ENCODE peak calls at places on chromosomes 11 and 22, in six cellular contexts. G is HL-60, N is SK-N-SH, X is HepG2, T is K562, P is GM12878. Z is an unnamed sample.

GRCh38 chr22:47837703-47838102 is 1075.3 kb downstream of the TBC1D22A start:
- DNase-seq in P (no peak), X (peak; percentile 30), N (peak; percentile 20), G (peak; percentile 11), T (peak; percentile 28), Z (peak; percentile 17)

GRCh38 chr11:111069076-111069475 is 176.4 kb upstream of the POU2AF2 start:
- DNase-seq in X (peak; percentile 45), G (no peak), N (no peak), T (no peak), P (no peak), Z (peak; percentile 23)

GRCh38 chr11:121930004-121930965 is 185.7 kb downstream of the BLID start:
- DNase-seq in X (no peak), T (no peak), G (no peak), P (peak; percentile 7), N (no peak), Z (no peak)

GRCh38 chr11:93393386-93393785 is 62.8 kb downstream of the DEUP1 start:
- DNase-seq in N (no peak), T (no peak), P (no peak), X (no peak), G (no peak), Z (no peak)

GRCh38 chr11:15097411-15097810 is 17.3 kb upstream of the INSC start:
- DNase-seq in N (no peak), T (no peak), G (no peak), P (no peak), X (no peak), Z (no peak)

GRCh38 chr22:21032037-21032842 is at the start of gene SLC7A4:
- DNase-seq in N (peak; percentile 64), T (no peak), P (no peak), G (no peak), X (no peak), Z (no peak)

GRCh38 chr11:16171882-16172281 is 184.5 kb downstream of the SOX6 start:
- DNase-seq in P (no peak), G (no peak), X (no peak), N (no peak), T (no peak), Z (no peak)

GRCh38 chr11:83219095-83219494 is 25.6 kb downstream of the ANKRD42 start:
- DNase-seq in P (no peak), T (no peak), X (peak; percentile 22), N (peak; percentile 23), G (no peak), Z (peak; percentile 55)

GRCh38 chr22:50118557-50119168 is 28.9 kb downstream of the MOV10L1 start:
- DNase-seq in X (peak; percentile 10), G (no peak), P (no peak), N (no peak), T (peak; percentile 87), Z (no peak)

GRCh38 chr11:69603163-69603836 is 37.7 kb upstream of the CCND1 start:
- DNase-seq in N (no peak), X (no peak), P (no peak), G (no peak), T (no peak), Z (peak; percentile 41)

GRCh38 chr22:29821790-29822130 is 16.3 kb downstream of the ASCC2 start:
- DNase-seq in X (peak; percentile 21), T (no peak), N (no peak), G (no peak), P (no peak), Z (no peak)

GRCh38 chr11:95692526-95693270 is 96.9 kb downstream of the FAM76B start:
- DNase-seq in X (no peak), G (no peak), T (no peak), P (no peak), N (no peak), Z (no peak)

GRCh38 chr11:105181100-105181499 is 41.5 kb upstream of the CARD18 start:
- DNase-seq in N (no peak), T (no peak), P (no peak), G (peak; percentile 20), X (no peak), Z (no peak)

GRCh38 chr11:297666-298405 is 1.5 kb downstream of the IFITM5 start:
- DNase-seq in P (no peak), T (peak; percentile 70), N (no peak), X (peak; percentile 24), G (no peak), Z (no peak)

GRCh38 chr22:28670691-28671261 is 8.9 kb downstream of the TTC28 start:
- DNase-seq in N (no peak), G (no peak), T (no peak), P (no peak), X (no peak), Z (no peak)

GRCh38 chr11:59429924-59430516 is 3.8 kb upstream of the OR5A2 start:
- DNase-seq in X (peak; percentile 53), P (peak; percentile 61), N (peak; percentile 34), T (peak; percentile 56), G (peak; percentile 55), Z (no peak)

GRCh38 chr11:111911563-111912401 is at the start of gene CRYAB:
- DNase-seq in G (no peak), T (peak; percentile 37), N (no peak), P (no peak), X (peak; percentile 32), Z (no peak)

GRCh38 chr11:87143663-87144062 is 105.9 kb downstream of the TMEM135 start:
- DNase-seq in G (no peak), P (no peak), T (no peak), N (no peak), X (no peak), Z (no peak)

GRCh38 chr11:14908214-14908880 is 16.3 kb upstream of the CYP2R1 start:
- DNase-seq in N (peak; percentile 55), G (peak; percentile 45), X (peak; percentile 44), T (peak; percentile 45), P (no peak), Z (no peak)

DNA sequence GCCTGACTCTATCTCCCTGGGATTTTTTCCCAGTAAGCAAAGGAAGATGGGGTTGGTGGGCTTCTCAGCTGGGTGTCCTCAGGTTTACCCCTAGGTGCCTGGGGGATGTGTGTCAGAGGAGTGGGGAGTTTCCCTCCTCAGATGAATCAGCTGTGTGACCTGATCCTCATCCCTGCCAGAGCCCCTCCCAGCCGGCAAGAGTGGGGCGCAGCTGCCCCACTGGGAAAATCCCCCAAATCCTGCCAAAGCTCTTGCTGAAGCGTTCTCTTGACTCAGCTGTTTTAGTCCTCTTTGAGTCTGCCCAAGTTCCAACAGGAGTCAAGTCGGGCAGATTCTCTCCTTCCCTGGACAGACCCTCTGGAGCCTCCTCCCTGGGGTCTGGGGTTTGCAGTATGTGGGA is 6.0 kb downstream of the C11orf68 start:
- DNase-seq in P (no peak), T (no peak), N (no peak), X (no peak), G (no peak), Z (no peak)
- TF ChIP-seq GABPA in P (no peak), T (no peak), N (no peak), X (no peak), G (no peak), Z (no peak)

GRCh38 chr11:24298126-24298525 is 198.7 kb upstream of the LUZP2 start:
- DNase-seq in G (no peak), P (no peak), T (no peak), N (no peak), X (no peak), Z (no peak)
- TF ChIP-seq GABPA in G (no peak), P (no peak), T (no peak), N (no peak), X (no peak), Z (no peak)

GRCh38 chr11:65414776-65415498 is 7.7 kb upstream of the NEAT1 start:
- DNase-seq in G (no peak), X (no peak), P (no peak), N (no peak), T (no peak), Z (no peak)

GRCh38 chr11:65415499-65416340 is 6.9 kb upstream of the NEAT1 start:
- DNase-seq in T (no peak), N (peak; percentile 37), P (no peak), X (peak; percentile 65), G (no peak), Z (no peak)

GRCh38 chr11:65410936-65411680 is 11.5 kb upstream of the NEAT1 start:
- DNase-seq in N (no peak), T (no peak), G (no peak), X (no peak), P (no peak), Z (no peak)

GRCh38 chr11:65412271-65413076 is 10.1 kb upstream of the NEAT1 start:
- DNase-seq in G (no peak), X (no peak), T (no peak), P (no peak), N (no peak), Z (no peak)

GRCh38 chr11:65411681-65412070 is 10.9 kb upstream of the NEAT1 start:
- DNase-seq in N (no peak), X (no peak), T (no peak), G (no peak), P (no peak), Z (no peak)
- TF ChIP-seq GABPA in N (no peak), X (no peak), T (no peak), G (no peak), P (no peak), Z (no peak)

DNA sequence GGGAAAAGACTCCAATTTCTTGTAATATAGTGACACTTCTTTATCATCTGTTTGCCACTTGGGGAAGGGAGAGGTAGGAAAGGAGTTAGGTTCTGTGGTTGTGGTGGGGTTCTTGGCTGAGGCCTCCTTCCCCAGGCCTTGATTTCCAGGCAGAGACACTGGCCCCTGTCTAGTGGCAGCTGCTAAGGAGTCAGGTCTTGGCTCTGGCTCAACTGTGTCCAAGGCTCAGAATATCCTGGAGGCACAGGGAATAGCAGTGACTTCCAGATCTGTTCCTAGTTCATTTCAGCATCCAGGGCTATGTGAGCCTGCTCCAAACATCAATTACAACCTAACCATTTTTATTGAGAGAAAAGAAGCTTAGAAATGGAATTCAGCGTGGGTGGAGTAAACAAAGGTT is 29.5 kb downstream of the PPFIBP2 start:
- DNase-seq in T (no peak), N (no peak), P (no peak), X (no peak), G (no peak), Z (no peak)
- TF ChIP-seq GABPA in T (no peak), N (no peak), P (no peak), X (no peak), G (no peak), Z (no peak)